ENCODE peak calls at places on chromosomes 16 and 17, in nine cellular contexts. T, M, B, U, N, K, W, Q and V are unnamed samples.

GRCh38 chr17:15452746-15453145 is 14.7 kb downstream of the CDRT4 start:
- DNase-seq in T (no peak), M (peak; percentile 55), B (no peak), U (no peak), N (no peak), K (no peak), W (no peak), Q (no peak), V (no peak)

GRCh38 chr17:72422505-72423285 is 301.9 kb downstream of the SOX9 start:
- DNase-seq in T (peak; percentile 32), M (peak; percentile 70), B (no peak), U (peak; percentile 44), N (no peak), K (peak; percentile 80), W (peak; percentile 97), Q (peak; percentile 50), V (no peak)

GRCh38 chr17:36901506-36901905 is 35.8 kb upstream of the LHX1 start:
- DNase-seq in T (peak; percentile 53), M (peak; percentile 15), B (no peak), U (no peak), N (no peak), K (no peak), W (no peak), Q (no peak), V (no peak)

GRCh38 chr17:1972429-1973160 is 52.5 kb downstream of the RTN4RL1 start:
- DNase-seq in T (no peak), M (peak; percentile 35), B (no peak), U (no peak), N (peak; percentile 40), K (no peak), W (no peak), Q (no peak), V (no peak)

GRCh38 chr16:12150600-12150999 is 174.1 kb downstream of the SNX29 start:
- DNase-seq in T (no peak), M (no peak), B (no peak), U (no peak), N (no peak), K (no peak), W (no peak), Q (no peak), V (no peak)

GRCh38 chr17:1645207-1646171 is at the start of gene SCARF1:
- DNase-seq in T (no peak), M (no peak), B (no peak), U (no peak), N (no peak), K (no peak), W (no peak), Q (no peak), V (no peak)

GRCh38 chr17:8073627-8074485 is 13.7 kb downstream of the ALOX12B start:
- DNase-seq in T (no peak), M (peak; percentile 68), B (no peak), U (peak; percentile 78), N (peak; percentile 79), K (no peak), W (peak; percentile 91), Q (peak; percentile 81), V (peak; percentile 47)

GRCh38 chr17:66944365-66945203 is 19.9 kb upstream of the CACNG4 start:
- DNase-seq in T (no peak), M (peak; percentile 48), B (no peak), U (no peak), N (no peak), K (peak; percentile 29), W (no peak), Q (no peak), V (no peak)

GRCh38 chr17:17326275-17326875 is 23.2 kb downstream of the NT5M start:
- DNase-seq in T (no peak), M (no peak), B (no peak), U (no peak), N (no peak), K (no peak), W (no peak), Q (no peak), V (no peak)

GRCh38 chr16:30534368-30535105 is at the start of gene ZNF747:
- DNase-seq in T (no peak), M (peak; percentile 87), B (peak; percentile 61), U (peak; percentile 92), N (peak; percentile 90), K (no peak), W (peak; percentile 77), Q (peak; percentile 93), V (no peak)

DNA sequence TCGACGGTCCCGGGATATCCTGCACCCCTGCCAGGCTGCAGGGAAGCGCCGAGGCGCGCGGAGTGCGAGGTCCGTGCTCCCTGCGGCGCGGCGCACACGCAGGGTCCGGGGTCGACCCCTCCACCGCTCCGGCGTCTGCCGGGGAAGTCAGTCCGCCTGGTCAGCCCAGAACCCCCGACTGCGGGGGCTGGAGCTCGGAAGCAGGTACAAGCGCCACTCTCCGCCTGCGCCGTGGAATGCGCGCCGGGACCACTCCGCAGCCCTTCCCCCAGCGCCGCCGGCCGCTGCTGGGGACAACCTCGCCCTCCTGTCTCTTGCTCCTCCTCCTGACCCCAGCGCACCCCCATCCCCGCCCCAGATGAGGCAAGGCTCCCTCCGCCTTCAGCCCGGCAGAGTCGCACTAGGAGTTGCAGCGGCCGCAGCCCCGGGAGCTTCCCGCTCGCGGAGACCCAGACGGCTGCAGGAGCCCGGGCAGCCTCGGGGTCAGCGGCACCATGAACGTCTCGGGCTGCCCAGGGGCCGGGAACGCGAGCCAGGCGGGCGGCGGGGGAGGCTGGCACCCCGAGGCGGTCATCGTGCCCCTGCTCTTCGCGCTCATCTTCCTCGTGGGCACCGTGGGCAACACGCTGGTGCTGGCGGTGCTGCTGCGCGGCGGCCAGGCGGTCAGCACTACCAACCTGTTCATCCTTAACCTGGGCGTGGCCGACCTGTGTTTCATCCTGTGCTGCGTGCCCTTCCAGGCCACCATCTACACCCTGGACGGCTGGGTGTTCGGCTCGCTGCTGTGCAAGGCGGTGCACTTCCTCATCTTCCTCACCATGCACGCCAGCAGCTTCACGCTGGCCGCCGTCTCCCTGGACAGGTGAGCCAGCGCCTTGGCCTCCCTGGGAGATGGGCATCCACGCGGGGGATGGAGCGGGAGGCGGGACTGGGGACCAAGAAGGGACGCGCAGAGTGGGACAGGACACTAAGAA is at the start of gene GALR2:
- DNase-seq in T (no peak), M (no peak), B (no peak), U (no peak), N (no peak), K (peak; percentile 65), W (peak; percentile 30), Q (no peak), V (no peak)
- H3K4me3 ChIP-seq in T (no peak within 1 kb of the TSS), M (peak within 1 kb of the TSS; percentile 15), B (no peak within 1 kb of the TSS), U (peak within 1 kb of the TSS; percentile 7), N (peak within 1 kb of the TSS; percentile 24), K (peak within 1 kb of the TSS; percentile 6), W (peak within 1 kb of the TSS; percentile 39), Q (no peak within 1 kb of the TSS), V (no peak within 1 kb of the TSS)

DNA sequence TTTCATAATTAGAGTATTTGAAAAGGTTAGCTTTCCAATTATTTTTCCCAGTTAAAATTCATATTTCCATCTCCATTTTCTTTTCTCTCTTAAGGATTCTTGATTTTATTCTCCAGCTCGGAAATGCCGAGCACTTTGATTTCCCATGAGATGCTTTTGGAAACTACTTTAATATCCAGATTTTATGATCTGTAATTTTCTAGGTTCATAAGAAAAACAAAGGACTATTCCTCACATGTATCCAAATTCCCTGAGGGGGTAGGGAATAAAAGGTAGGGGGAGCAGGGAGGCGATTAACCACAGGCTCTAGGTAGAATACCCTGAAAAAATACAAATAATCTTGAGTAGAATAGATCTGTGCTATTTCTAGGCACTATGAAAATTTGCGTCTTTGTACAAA is 938 bp downstream of the RNF43 start:
- DNase-seq in T (no peak), M (no peak), B (no peak), U (no peak), N (no peak), K (no peak), W (no peak), Q (no peak), V (no peak)
- H3K27ac ChIP-seq in T (peak overlapping the region; percentile 95), M (no peak overlapping the region), B (no peak overlapping the region), U (peak overlapping the region; percentile 66), N (no peak overlapping the region), K (peak overlapping the region; percentile 85), W (peak overlapping the region; percentile 77), Q (peak overlapping the region; percentile 82), V (no peak overlapping the region)

GRCh38 chr16:89244754-89245153 is 27.3 kb downstream of the ZNF778 start:
- DNase-seq in T (no peak), M (no peak), B (no peak), U (no peak), N (no peak), K (no peak), W (no peak), Q (no peak), V (no peak)

GRCh38 chr16:89246903-89247733 is 29.6 kb downstream of the ZNF778 start:
- DNase-seq in T (peak; percentile 59), M (peak; percentile 84), B (no peak), U (peak; percentile 95), N (peak; percentile 81), K (peak; percentile 93), W (peak; percentile 82), Q (peak; percentile 94), V (no peak)

GRCh38 chr16:89248196-89249005 is 30.9 kb downstream of the ZNF778 start:
- DNase-seq in T (no peak), M (no peak), B (no peak), U (no peak), N (no peak), K (no peak), W (no peak), Q (no peak), V (no peak)

GRCh38 chr16:89243664-89244063 is 26.2 kb downstream of the ZNF778 start:
- DNase-seq in T (no peak), M (no peak), B (no peak), U (no peak), N (no peak), K (no peak), W (no peak), Q (no peak), V (no peak)

DNA sequence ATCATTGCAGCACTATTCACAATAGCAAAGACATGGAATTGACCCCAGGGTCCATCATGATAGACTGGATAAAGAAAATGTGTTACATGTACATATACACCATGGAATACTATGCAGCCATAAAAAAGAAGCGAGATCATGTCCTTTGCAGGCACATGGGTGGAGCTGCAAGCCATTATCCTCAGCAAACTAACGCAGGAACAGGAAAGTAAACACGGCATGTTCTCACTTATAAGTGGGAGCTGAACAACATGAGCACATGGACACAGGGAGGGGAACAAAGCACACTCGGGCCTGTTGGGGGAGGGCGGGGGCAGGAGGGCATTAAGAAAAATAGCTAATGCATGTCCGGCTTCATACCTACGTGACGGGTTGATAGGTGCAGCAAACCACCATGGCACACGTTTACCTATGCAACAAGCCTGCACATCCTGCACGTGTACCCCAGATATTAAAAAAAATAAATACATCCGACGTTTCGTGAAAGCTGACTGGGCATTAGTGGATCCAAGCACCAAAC is 28.9 kb downstream of the ZNF778 start:
- DNase-seq in T (no peak), M (no peak), B (no peak), U (no peak), N (no peak), K (no peak), W (no peak), Q (no peak), V (no peak)
- TF ChIP-seq CTCF in T (no peak), M (no peak), B (no peak), U (no peak), N (no peak), K (no peak), W (no peak), Q (no peak), V (no peak)

DNA sequence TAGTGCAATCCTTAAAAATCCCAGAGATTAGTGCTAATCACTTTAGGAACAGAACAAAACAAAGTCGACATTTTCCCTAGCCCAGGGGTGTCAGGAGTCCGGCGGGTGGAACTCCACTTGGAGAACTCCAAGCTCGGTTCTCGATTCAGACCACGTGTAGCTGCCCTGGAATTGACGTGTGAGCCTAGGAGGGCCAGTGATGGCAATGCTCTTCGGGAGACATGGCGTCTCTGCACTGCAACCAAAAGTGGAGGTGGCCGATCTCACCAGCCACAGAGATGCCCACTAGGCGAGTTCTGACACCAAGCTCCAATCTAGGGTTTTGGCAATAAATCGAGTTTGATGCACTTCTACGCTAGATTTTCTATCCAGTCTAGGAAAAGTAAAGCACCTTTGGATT is 17.6 kb downstream of the MAP1LC3B start:
- DNase-seq in T (no peak), M (no peak), B (no peak), U (no peak), N (no peak), K (no peak), W (no peak), Q (no peak), V (no peak)
- H3K4me3 ChIP-seq in T (no peak overlapping the region), M (no peak overlapping the region), B (no peak overlapping the region), U (no peak overlapping the region), N (no peak overlapping the region), K (no peak overlapping the region), W (no peak overlapping the region), Q (no peak overlapping the region), V (no peak overlapping the region)